ENCODE peak calls at places on chromosomes 3 and 15, in six cellular contexts. F is thoracic aorta; B is NCI-H1694; M is stimulated activated CD8-positive, alpha-beta memory T cell treated with anti-CD3 and anti-CD28 coated beads, Interleukin-2, amount 100 ng/mL, for 48 hours; E is T-helper 2 cell; P is choroid plexus epithelial cell. R is an unnamed sample.

GRCh38 chr15:90560229-90560771 is 30.6 kb downstream of the CRTC3 start:
- DNase-seq in F (peak), P (peak), M (no peak), E (no peak), B (no peak), R (no peak)

GRCh38 chr3:35659808-35660207 is 20.5 kb downstream of the ARPP21 start:
- DNase-seq in B (no peak), M (no peak), P (no peak), E (no peak), F (no peak), R (no peak)

GRCh38 chr15:88513195-88513594 is 33.3 kb downstream of the DET1 start:
- DNase-seq in B (no peak), F (no peak), E (no peak), P (no peak), M (no peak), R (no peak)

GRCh38 chr3:106619-107018 is 89.9 kb upstream of the CHL1 start:
- DNase-seq in P (no peak), M (no peak), B (no peak), F (no peak), E (no peak), R (no peak)

GRCh38 chr15:81000144-81000625 is 538 bp upstream of the TLNRD1 start:
- DNase-seq in P (peak), E (peak), B (no peak), M (no peak), F (no peak), R (no peak)

GRCh38 chr3:99396651-99397050 is 241.7 kb upstream of the COL8A1 start:
- DNase-seq in M (no peak), E (no peak), P (no peak), F (no peak), B (no peak), R (no peak)

GRCh38 chr15:69410290-69410874 is 3.8 kb upstream of the KIF23 start:
- DNase-seq in B (peak), E (no peak), F (no peak), M (no peak), P (peak), R (peak)

GRCh38 chr3:45553469-45553974 is 41.0 kb upstream of the LIMD1 start:
- DNase-seq in B (peak), F (no peak), P (peak), M (no peak), E (no peak), R (no peak)

GRCh38 chr3:106862067-106862466 is 515.2 kb upstream of the CCDC54 start:
- DNase-seq in P (peak), M (no peak), F (no peak), B (no peak), E (no peak), R (no peak)

GRCh38 chr15:55673287-55673686 is 69.7 kb downstream of the PRTG start:
- DNase-seq in B (no peak), M (no peak), P (no peak), E (no peak), F (no peak), R (no peak)

GRCh38 chr3:151281671-151282334 is 3.5 kb upstream of the P2RY14 start:
- DNase-seq in P (peak), F (no peak), B (no peak), E (no peak), M (no peak), R (no peak)

GRCh38 chr3:125165189-125165947 is 47.2 kb downstream of the SLC12A8 start:
- DNase-seq in P (peak), F (no peak), B (no peak), E (no peak), M (no peak), R (peak)

GRCh38 chr15:75606711-75607684 is 18.5 kb downstream of the SNUPN start:
- DNase-seq in M (no peak), E (peak), F (no peak), B (no peak), P (peak), R (no peak)

GRCh38 chr15:93997071-93997658 is 234.2 kb upstream of the MCTP2 start:
- DNase-seq in B (no peak), M (no peak), P (peak), F (no peak), E (no peak), R (no peak)

R was measured in H7.